ENCODE peak calls at places on chromosome 1, in nine cellular contexts. M is ELR, O is T-helper 9 cell, Y is B cell, H is bronchial epithelial cell, E is NCI-H2081, F is C1 segment of cervical spinal cord, L is PC-3, I is iPS-NIHi11. N is an unnamed sample.

GRCh38 chr1:203287109-203287893 is 18.0 kb upstream of the BTG2 start:
- DNase-seq in M (no peak), O (peak; percentile 63), Y (peak; percentile 98), H (no peak), E (no peak), F (no peak), L (no peak), I (no peak), N (peak; percentile 96)

GRCh38 chr1:183247066-183247465 is 61.0 kb downstream of the LAMC2 start:
- DNase-seq in M (no peak), O (no peak), Y (no peak), H (no peak), E (no peak), F (no peak), L (no peak), I (no peak), N (no peak)

GRCh38 chr1:157310401-157310800 is 172.2 kb upstream of the ETV3 start:
- DNase-seq in M (no peak), O (no peak), Y (no peak), H (no peak), E (no peak), F (no peak), L (no peak), I (no peak), N (no peak)

GRCh38 chr1:95233321-95233736 is 681 bp upstream of the RWDD3 start:
- DNase-seq in M (peak; percentile 53), O (peak; percentile 2), Y (no peak), H (no peak), E (no peak), F (no peak), L (peak; percentile 27), I (no peak), N (no peak)

GRCh38 chr1:47592296-47592975 is 154.6 kb downstream of the FOXD2 start:
- DNase-seq in M (no peak), O (no peak), Y (no peak), H (no peak), E (no peak), F (no peak), L (no peak), I (no peak), N (no peak)

GRCh38 chr1:41917835-41918449 is 780 bp downstream of the HIVEP3 start:
- DNase-seq in M (peak; percentile 68), O (peak; percentile 45), Y (no peak), H (no peak), E (peak; percentile 64), F (peak; percentile 28), L (peak; percentile 54), I (peak; percentile 57), N (no peak)

GRCh38 chr1:70169018-70169839 is 36.1 kb downstream of the LRRC40 start:
- DNase-seq in M (no peak), O (no peak), Y (no peak), H (no peak), E (no peak), F (no peak), L (no peak), I (no peak), N (no peak)

GRCh38 chr1:96845464-96845863 is 123.9 kb downstream of the PTBP2 start:
- DNase-seq in M (peak; percentile 35), O (no peak), Y (no peak), H (peak; percentile 23), E (no peak), F (no peak), L (peak; percentile 54), I (peak; percentile 69), N (peak; percentile 59)

GRCh38 chr1:39886757-39887231 is 3.5 kb upstream of the TRIT1 start:
- DNase-seq in M (no peak), O (no peak), Y (no peak), H (no peak), E (no peak), F (no peak), L (no peak), I (no peak), N (peak; percentile 54)

GRCh38 chr1:24898909-24899439 is 31.1 kb downstream of the RUNX3 start:
- DNase-seq in M (no peak), O (no peak), Y (no peak), H (no peak), E (no peak), F (no peak), L (no peak), I (no peak), N (no peak)

GRCh38 chr1:54922921-54923421 is 36.0 kb upstream of the DHCR24 start:
- DNase-seq in M (no peak), O (no peak), Y (no peak), H (peak; percentile 92), E (no peak), F (no peak), L (no peak), I (no peak), N (no peak)

GRCh38 chr1:181089017-181089776 is 697 bp downstream of the IER5 start:
- DNase-seq in M (no peak), O (peak; percentile 21), Y (peak; percentile 46), H (no peak), E (no peak), F (no peak), L (no peak), I (peak; percentile 38), N (peak; percentile 57)

GRCh38 chr1:41810446-41810845 is 108.3 kb downstream of the HIVEP3 start:
- DNase-seq in M (peak; percentile 71), O (no peak), Y (no peak), H (peak; percentile 27), E (no peak), F (no peak), L (peak; percentile 35), I (peak; percentile 73), N (peak; percentile 46)

GRCh38 chr1:54287176-54287650 is 87.2 kb downstream of the MRPL37 start:
- DNase-seq in M (peak; percentile 13), O (peak; percentile 8), Y (no peak), H (peak; percentile 51), E (peak; percentile 78), F (peak; percentile 26), L (no peak), I (peak; percentile 72), N (no peak)

GRCh38 chr1:41381691-41382530 is 20.7 kb downstream of the FOXO6 start:
- DNase-seq in M (peak; percentile 67), O (no peak), Y (no peak), H (peak; percentile 7), E (peak; percentile 59), F (no peak), L (peak; percentile 72), I (peak; percentile 79), N (no peak)

GRCh38 chr1:174008979-174009378 is 13.2 kb downstream of the RC3H1 start:
- DNase-seq in M (no peak), O (no peak), Y (no peak), H (no peak), E (no peak), F (no peak), L (no peak), I (no peak), N (peak; percentile 84)

GRCh38 chr1:155007253-155007828 is 4.7 kb downstream of the ZBTB7B start:
- DNase-seq in M (no peak), O (no peak), Y (no peak), H (no peak), E (no peak), F (no peak), L (no peak), I (no peak), N (no peak)

GRCh38 chr1:245464290-245464689 is 309.5 kb downstream of the KIF26B start:
- DNase-seq in M (no peak), O (no peak), Y (no peak), H (no peak), E (no peak), F (no peak), L (no peak), I (no peak), N (no peak)

GRCh38 chr1:163870666-163871065 is 548.9 kb downstream of the NUF2 start:
- DNase-seq in M (peak; percentile 6), O (no peak), Y (no peak), H (no peak), E (no peak), F (no peak), L (no peak), I (no peak), N (no peak)

GRCh38 chr1:212488436-212489283 is 55.9 kb downstream of the NENF start:
- DNase-seq in M (peak; percentile 31), O (no peak), Y (no peak), H (peak; percentile 98), E (no peak), F (peak; percentile 31), L (peak; percentile 76), I (no peak), N (peak; percentile 88)

GRCh38 chr1:38973659-38974437 is 17.2 kb upstream of the AKIRIN1 start:
- DNase-seq in M (no peak), O (no peak), Y (no peak), H (no peak), E (no peak), F (no peak), L (no peak), I (no peak), N (no peak)

GRCh38 chr1:28359592-28360239 is 9.8 kb upstream of the PHACTR4 start:
- DNase-seq in M (peak; percentile 76), O (peak; percentile 63), Y (peak; percentile 69), H (peak; percentile 59), E (peak; percentile 66), F (no peak), L (peak; percentile 78), I (peak; percentile 65), N (peak; percentile 83)

N was measured in OCI-M1.